ENCODE peak calls at places on chromosomes 6 and 20, in seven cellular contexts. M, X, A, J, I, W and T are unnamed samples. For H3K4me1, the result is how much of the 10 kb centered on the place peaks cover.

GRCh38 chr6:46410330-46410953 is 80.8 kb downstream of the RCAN2 start:
- DNase-seq in M (peak), X (peak), A (peak), J (no peak), I (no peak), W (no peak), T (no peak)

GRCh38 chr6:147166360-147166944 is 37.8 kb upstream of the STXBP5 start:
- DNase-seq in M (peak), X (no peak), A (peak), J (no peak), I (no peak), W (no peak), T (no peak)

GRCh38 chr6:89580997-89581666 is 57.4 kb downstream of the LYRM2 start:
- DNase-seq in M (no peak), X (no peak), A (no peak), J (no peak), I (no peak), W (no peak), T (no peak)

GRCh38 chr6:36029464-36029863 is 1.9 kb downstream of the MAPK14 start:
- DNase-seq in M (peak), X (no peak), A (peak), J (no peak), I (no peak), W (no peak), T (no peak)

GRCh38 chr6:77834591-77834996 is 181.8 kb downstream of the MEI4 start:
- DNase-seq in M (no peak), X (no peak), A (no peak), J (no peak), I (no peak), W (no peak), T (no peak)

GRCh38 chr20:22408521-22409402 is 175.6 kb downstream of the FOXA2 start:
- DNase-seq in M (no peak), X (no peak), A (no peak), J (no peak), I (no peak), W (no peak), T (no peak)

GRCh38 chr6:88785478-88785877 is 177.9 kb downstream of the RNGTT start:
- DNase-seq in M (no peak), X (no peak), A (peak), J (no peak), I (no peak), W (no peak), T (no peak)

GRCh38 chr20:57749131-57749690 is 39.4 kb upstream of the PMEPA1 start:
- DNase-seq in M (no peak), X (peak), A (no peak), J (peak), I (no peak), W (no peak), T (no peak)

GRCh38 chr6:90458353-90459224 is 128.3 kb downstream of the MAP3K7 start:
- DNase-seq in M (no peak), X (peak), A (peak), J (no peak), I (peak), W (no peak), T (no peak)

GRCh38 chr6:24831771-24832718 is 33.3 kb upstream of the ARMH2 start:
- DNase-seq in M (peak), X (no peak), A (no peak), J (no peak), I (no peak), W (no peak), T (no peak)

GRCh38 chr20:44423480-44423879 is 52.2 kb upstream of the TTPAL start:
- DNase-seq in M (no peak), X (no peak), A (peak), J (no peak), I (no peak), W (no peak), T (no peak)

GRCh38 chr6:49052901-49053300 is 410.2 kb downstream of the MMUT start:
- DNase-seq in M (no peak), X (no peak), A (no peak), J (no peak), I (no peak), W (no peak), T (no peak)

GRCh38 chr6:148328876-148329567 is 13.6 kb upstream of the SASH1 start:
- DNase-seq in M (no peak), X (no peak), A (no peak), J (no peak), I (no peak), W (no peak), T (no peak)

GRCh38 chr6:23505021-23505420 is 621.0 kb upstream of the NRSN1 start:
- DNase-seq in M (peak), X (no peak), A (no peak), J (no peak), I (no peak), W (no peak), T (no peak)

GRCh38 chr6:21501815-21502214 is 91.7 kb upstream of the SOX4 start:
- DNase-seq in M (no peak), X (no peak), A (no peak), J (no peak), I (no peak), W (no peak), T (no peak)

GRCh38 chr6:13486679-13487121 is 700 bp downstream of the GFOD1 start:
- DNase-seq in M (peak), X (peak), A (peak), J (peak), I (peak), W (peak), T (no peak)

GRCh38 chr20:5612476-5613291 is 137.5 kb upstream of the SHLD1 start:
- DNase-seq in M (peak), X (no peak), A (peak), J (no peak), I (no peak), W (no peak), T (no peak)

GRCh38 chr20:32263398-32263954 is 14.0 kb upstream of the KIF3B start:
- DNase-seq in M (no peak), X (no peak), A (no peak), J (no peak), I (no peak), W (no peak), T (no peak)

GRCh38 chr6:13765570-13765969 is 48.8 kb downstream of the MCUR1 start:
- DNase-seq in M (peak), X (no peak), A (no peak), J (no peak), I (no peak), W (no peak), T (no peak)

GRCh38 chr6:144104898-144105487 is 9.6 kb upstream of the SF3B5 start:
- DNase-seq in M (peak), X (peak), A (peak), J (no peak), I (peak), W (no peak), T (no peak)

GRCh38 chr6:39841923-39842322 is 49.7 kb downstream of the DAAM2 start:
- DNase-seq in M (no peak), X (no peak), A (no peak), J (peak), I (no peak), W (no peak), T (no peak)

GRCh38 chr6:81834141-81834621 is 81.7 kb upstream of the TENT5A start:
- DNase-seq in M (peak), X (peak), A (peak), J (no peak), I (no peak), W (no peak), T (no peak)

GRCh38 chr6:155646443-155646842 is 190.8 kb upstream of the NOX3 start:
- DNase-seq in M (peak), X (no peak), A (peak), J (no peak), I (no peak), W (no peak), T (no peak)

GRCh38 chr6:1390071-1390804 is 862 bp downstream of the FOXF2 start:
- DNase-seq in M (peak), X (no peak), A (peak), J (no peak), I (no peak), W (no peak), T (no peak)

GRCh38 chr6:148240463-148240845 is 102.2 kb upstream of the SASH1 start:
- DNase-seq in M (peak), X (peak), A (no peak), J (no peak), I (no peak), W (no peak), T (no peak)

GRCh38 chr6:70110128-70111022 is 192.5 kb downstream of the COL9A1 start:
- DNase-seq in M (peak), X (no peak), A (no peak), J (no peak), I (no peak), W (no peak), T (no peak)

GRCh38 chr6:1385129-1386042 is 4.0 kb upstream of the FOXF2 start:
- DNase-seq in M (no peak), X (no peak), A (no peak), J (no peak), I (no peak), W (no peak), T (no peak)

GRCh38 chr6:398558-399078 is 7.1 kb downstream of the IRF4 start:
- DNase-seq in M (no peak), X (no peak), A (no peak), J (no peak), I (no peak), W (no peak), T (no peak)

GRCh38 chr6:158174514-158174913 is 6.4 kb downstream of the GTF2H5 start:
- DNase-seq in M (peak), X (no peak), A (no peak), J (no peak), I (no peak), W (no peak), T (no peak)

GRCh38 chr6:14799928-14800327 is 445.9 kb upstream of the JARID2 start:
- DNase-seq in M (peak), X (peak), A (peak), J (peak), I (no peak), W (no peak), T (no peak)

GRCh38 chr20:19380211-19380610 is 167.8 kb downstream of the SLC24A3 start:
- DNase-seq in M (no peak), X (no peak), A (peak), J (no peak), I (no peak), W (no peak), T (no peak)

GRCh38 chr6:150865406-150866146 is at the start of gene MTHFD1L:
- DNase-seq in M (peak), X (peak), A (peak), J (peak), I (peak), W (peak), T (no peak)

GRCh38 chr6:11366934-11367637 is 134.6 kb upstream of the NEDD9 start:
- DNase-seq in M (no peak), X (no peak), A (no peak), J (no peak), I (no peak), W (no peak), T (no peak)

GRCh38 chr20:53621482-53622246 is 28.0 kb upstream of the ZNF217 start:
- DNase-seq in M (peak), X (peak), A (peak), J (no peak), I (no peak), W (no peak), T (no peak)

GRCh38 chr20:35619196-35620095 is 3.8 kb downstream of the SPAG4 start:
- DNase-seq in M (peak), X (peak), A (peak), J (peak), I (peak), W (peak), T (no peak)

GRCh38 chr6:112298816-112299281 is 44.5 kb upstream of the LAMA4 start:
- DNase-seq in M (peak), X (no peak), A (no peak), J (no peak), I (no peak), W (no peak), T (no peak)

GRCh38 chr6:2976571-2977085 is 5.3 kb upstream of the SERPINB6 start:
- DNase-seq in M (peak), X (no peak), A (no peak), J (no peak), I (no peak), W (no peak), T (no peak)

DNA sequence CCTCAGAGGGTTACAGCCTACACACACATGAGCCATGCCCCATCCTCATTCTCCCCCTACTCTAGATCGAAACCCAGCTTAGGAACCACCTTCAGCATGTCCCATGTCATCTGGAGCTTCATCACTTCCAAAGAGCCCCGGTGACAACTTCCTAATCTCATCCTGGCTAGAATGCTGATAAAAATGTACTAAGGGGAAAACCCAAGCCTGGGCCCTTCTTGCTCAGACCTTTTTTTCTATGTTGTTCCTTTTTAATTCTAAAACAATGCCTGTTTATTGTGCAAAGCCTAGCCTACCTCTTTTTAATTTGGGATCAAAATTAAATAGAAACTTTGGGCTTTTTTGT is 44.1 kb upstream of the NT5E start:
- DNase-seq in M (no peak), X (no peak), A (no peak), J (no peak), I (no peak), W (no peak), T (no peak)
- H3K27ac ChIP-seq in M (peak), X (no peak), A (peak), J (no peak), I (no peak), W (no peak), T (no peak)

GRCh38 chr6:16102208-16102607 is 26.7 kb upstream of the MYLIP start:
- DNase-seq in M (no peak), X (no peak), A (no peak), J (no peak), I (no peak), W (no peak), T (no peak)
- H3K4me1 ChIP-seq in M (under half), X (under half), A (under half), J (under half), I (under half), W (under half), T (under half)

GRCh38 chr6:134172020-134172766 is 119.8 kb upstream of the SLC2A12 start:
- DNase-seq in M (peak), X (no peak), A (no peak), J (no peak), I (no peak), W (no peak), T (no peak)

GRCh38 chr6:134170844-134171243 is 118.4 kb upstream of the SLC2A12 start:
- DNase-seq in M (peak), X (no peak), A (peak), J (no peak), I (no peak), W (no peak), T (no peak)

GRCh38 chr6:134173007-134173690 is 120.7 kb upstream of the SLC2A12 start:
- DNase-seq in M (peak), X (no peak), A (no peak), J (no peak), I (no peak), W (no peak), T (no peak)

GRCh38 chr6:134169881-134170486 is 117.6 kb upstream of the SLC2A12 start:
- DNase-seq in M (peak), X (peak), A (no peak), J (no peak), I (no peak), W (no peak), T (no peak)

GRCh38 chr6:134171517-134171916 is 119.1 kb upstream of the SLC2A12 start:
- DNase-seq in M (peak), X (no peak), A (no peak), J (no peak), I (no peak), W (no peak), T (no peak)
- H3K4me3 ChIP-seq in M (peak), X (peak), A (peak), J (peak), I (no peak), W (no peak), T (no peak)

GRCh38 chr6:141359953-141360352 is 772.8 kb upstream of the GJE1 start:
- DNase-seq in M (no peak), X (peak), A (peak), J (no peak), I (no peak), W (no peak), T (no peak)
- H3K27ac ChIP-seq in M (no peak), X (peak), A (no peak), J (no peak), I (no peak), W (no peak), T (no peak)

GRCh38 chr6:37561361-37561760 is 61.7 kb upstream of the CCDC167 start:
- DNase-seq in M (no peak), X (no peak), A (no peak), J (no peak), I (no peak), W (no peak), T (no peak)
- H3K4me1 ChIP-seq in M (under half), X (under half), A (under half), J (under half), I (under half), W (under half), T (under half)

DNA sequence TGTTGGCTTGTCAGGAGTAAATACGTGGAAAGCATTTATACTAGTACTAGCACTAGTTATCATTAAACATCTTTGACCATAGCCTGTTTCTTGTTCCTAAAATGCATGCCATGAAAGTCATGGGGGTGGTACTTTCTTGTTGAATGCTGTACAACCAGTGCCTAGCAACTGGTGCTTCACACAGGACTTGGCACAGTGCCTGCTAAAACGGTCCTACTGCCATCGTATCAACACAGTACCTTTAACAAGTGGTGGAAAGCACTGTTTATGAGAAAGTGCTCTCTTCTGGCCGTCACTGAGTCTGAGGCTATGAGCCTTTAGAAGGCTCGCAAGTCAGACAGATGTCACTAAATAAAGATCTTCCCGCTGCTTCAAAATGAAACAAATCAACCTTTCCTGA is 21.6 kb downstream of the ZNFX1 start:
- DNase-seq in M (no peak), X (no peak), A (no peak), J (no peak), I (no peak), W (no peak), T (no peak)
- H3K4me3 ChIP-seq in M (no peak), X (no peak), A (no peak), J (no peak), I (no peak), W (no peak), T (no peak)

GRCh38 chr6:20386218-20386617 is 15.5 kb upstream of the E2F3 start:
- DNase-seq in M (no peak), X (no peak), A (no peak), J (no peak), I (no peak), W (no peak), T (no peak)
- H3K27ac ChIP-seq in M (no peak), X (no peak), A (no peak), J (no peak), I (no peak), W (no peak), T (no peak)

DNA sequence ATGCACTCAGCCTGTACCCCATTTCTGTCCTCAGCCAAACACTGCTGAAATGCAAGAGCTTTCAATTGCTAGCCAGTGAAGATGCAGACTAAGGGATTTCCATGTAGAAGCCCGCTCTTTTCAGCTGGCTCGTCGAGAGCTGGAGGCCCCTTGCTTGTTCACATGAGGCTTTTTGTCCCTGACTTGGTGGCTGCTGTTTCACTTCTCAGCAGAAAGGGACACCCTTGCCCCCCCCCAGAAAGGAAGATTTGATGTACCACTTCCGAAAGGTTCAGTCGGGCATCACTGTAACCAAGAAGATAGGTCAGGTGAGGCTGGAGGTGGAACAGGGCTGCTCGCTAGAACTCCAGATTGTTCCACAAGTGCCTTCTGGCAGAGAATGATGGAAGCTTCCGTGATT is 23.3 kb downstream of the PTPN1 start:
- DNase-seq in M (no peak), X (no peak), A (no peak), J (no peak), I (no peak), W (no peak), T (no peak)
- H3K4me1 ChIP-seq in M (half or more), X (half or more), A (under half), J (under half), I (under half), W (half or more), T (under half)

GRCh38 chr6:105995403-105995699 is 90.8 kb upstream of the PRDM1 start:
- DNase-seq in M (peak), X (no peak), A (no peak), J (no peak), I (no peak), W (no peak), T (no peak)
- H3K4me3 ChIP-seq in M (peak), X (peak), A (no peak), J (peak), I (no peak), W (peak), T (no peak)